ENCODE peak calls at places on chromosomes 2 and 18, in four cellular contexts. One of them, this sample, is unnamed.

GRCh38 chr2:27025281-27025800 is 7.4 kb upstream of the TMEM214 start:
- DNase-seq in H9: no peak
- DNase-seq in psoas muscle: peak
- DNase-seq in GM12865: no peak
- DNase-seq in this sample: no peak

GRCh38 chr2:105990624-105991023 is 203.5 kb downstream of the UXS1 start:
- DNase-seq in H9: no peak
- DNase-seq in psoas muscle: no peak
- DNase-seq in GM12865: peak
- DNase-seq in this sample: no peak

GRCh38 chr2:218152777-218153176 is 14.0 kb downstream of the CXCR1 start:
- DNase-seq in psoas muscle: no peak
- DNase-seq in H9: no peak
- DNase-seq in GM12865: no peak
- DNase-seq in this sample: no peak

GRCh38 chr2:231099918-231100317 is 24.9 kb downstream of the HTR2B start:
- DNase-seq in psoas muscle: no peak
- DNase-seq in GM12865: peak
- DNase-seq in H9: peak
- DNase-seq in this sample: peak

GRCh38 chr2:235698028-235698427 is 204.2 kb downstream of the AGAP1 start:
- DNase-seq in psoas muscle: no peak
- DNase-seq in H9: no peak
- DNase-seq in GM12865: no peak
- DNase-seq in this sample: no peak

GRCh38 chr2:176128172-176129012 is 1.1 kb upstream of the HOXD8 start:
- DNase-seq in GM12865: no peak
- DNase-seq in H9: peak
- DNase-seq in psoas muscle: no peak
- DNase-seq in this sample: no peak

GRCh38 chr2:139383532-139383931 is 603.3 kb upstream of the NXPH2 start:
- DNase-seq in GM12865: no peak
- DNase-seq in psoas muscle: no peak
- DNase-seq in H9: no peak
- DNase-seq in this sample: no peak

GRCh38 chr2:203532957-203533695 is 2.0 kb downstream of the RAPH1 start:
- DNase-seq in psoas muscle: no peak
- DNase-seq in H9: no peak
- DNase-seq in GM12865: no peak
- DNase-seq in this sample: peak

GRCh38 chr18:40570615-40571014 is 1384.4 kb upstream of the PIK3C3 start:
- DNase-seq in psoas muscle: no peak
- DNase-seq in GM12865: no peak
- DNase-seq in H9: no peak
- DNase-seq in this sample: no peak

GRCh38 chr2:43553341-43553855 is 42.4 kb downstream of the THADA start:
- DNase-seq in GM12865: no peak
- DNase-seq in H9: no peak
- DNase-seq in psoas muscle: no peak
- DNase-seq in this sample: no peak

GRCh38 chr2:8656160-8656641 is 25.7 kb upstream of the ID2 start:
- DNase-seq in H9: no peak
- DNase-seq in psoas muscle: no peak
- DNase-seq in GM12865: no peak
- DNase-seq in this sample: no peak

GRCh38 chr2:180655842-180656454 is 324.5 kb upstream of the UBE2E3 start:
- DNase-seq in GM12865: no peak
- DNase-seq in psoas muscle: no peak
- DNase-seq in H9: no peak
- DNase-seq in this sample: no peak

GRCh38 chr2:114550895-114551793 is 108.7 kb downstream of the DPP10 start:
- DNase-seq in psoas muscle: no peak
- DNase-seq in H9: peak
- DNase-seq in GM12865: peak
- DNase-seq in this sample: peak

GRCh38 chr2:54582987-54583386 is 126.9 kb downstream of the SPTBN1 start:
- DNase-seq in GM12865: no peak
- DNase-seq in psoas muscle: no peak
- DNase-seq in H9: no peak
- DNase-seq in this sample: no peak

GRCh38 chr2:96260404-96261260 is 5.2 kb downstream of the TMEM127 start:
- DNase-seq in psoas muscle: peak
- DNase-seq in H9: peak
- DNase-seq in GM12865: peak
- DNase-seq in this sample: peak

GRCh38 chr2:48039209-48039990 is 133.1 kb upstream of the FBXO11 start:
- DNase-seq in GM12865: no peak
- DNase-seq in H9: no peak
- DNase-seq in psoas muscle: no peak
- DNase-seq in this sample: no peak

GRCh38 chr18:5738561-5738960 is 156.8 kb downstream of the TMEM200C start:
- DNase-seq in GM12865: no peak
- DNase-seq in psoas muscle: no peak
- DNase-seq in H9: no peak
- DNase-seq in this sample: no peak

GRCh38 chr2:197514754-197515153 is 1.1 kb upstream of the MOB4 start:
- DNase-seq in H9: no peak
- DNase-seq in psoas muscle: no peak
- DNase-seq in GM12865: peak
- DNase-seq in this sample: no peak

GRCh38 chr2:1645761-1646476 is 98.4 kb downstream of the PXDN start:
- DNase-seq in psoas muscle: no peak
- DNase-seq in GM12865: no peak
- DNase-seq in H9: peak
- DNase-seq in this sample: no peak

GRCh38 chr2:44237221-44237620 is 38.1 kb upstream of the SLC3A1 start:
- DNase-seq in psoas muscle: no peak
- DNase-seq in GM12865: peak
- DNase-seq in H9: no peak
- DNase-seq in this sample: peak

GRCh38 chr18:44826418-44827259 is 146.0 kb downstream of the SETBP1 start:
- DNase-seq in H9: no peak
- DNase-seq in psoas muscle: peak
- DNase-seq in GM12865: no peak
- DNase-seq in this sample: no peak

GRCh38 chr2:73901143-73901542 is 8.3 kb downstream of the ACTG2 start:
- DNase-seq in psoas muscle: no peak
- DNase-seq in GM12865: no peak
- DNase-seq in H9: no peak
- DNase-seq in this sample: no peak

GRCh38 chr18:5582849-5583667 is 39.3 kb upstream of the EPB41L3 start:
- DNase-seq in psoas muscle: no peak
- DNase-seq in GM12865: no peak
- DNase-seq in H9: no peak
- DNase-seq in this sample: no peak

GRCh38 chr2:238136820-238137537 is 1.5 kb upstream of the KLHL30 start:
- DNase-seq in GM12865: no peak
- DNase-seq in H9: no peak
- DNase-seq in psoas muscle: peak
- DNase-seq in this sample: no peak

GRCh38 chr2:235951980-235952379 is 216.2 kb downstream of the GBX2 start:
- DNase-seq in GM12865: no peak
- DNase-seq in H9: no peak
- DNase-seq in psoas muscle: no peak
- DNase-seq in this sample: peak

GRCh38 chr2:223613017-223613950 is 11.1 kb upstream of the SCG2 start:
- DNase-seq in GM12865: no peak
- DNase-seq in psoas muscle: peak
- DNase-seq in H9: peak
- DNase-seq in this sample: no peak

DNA sequence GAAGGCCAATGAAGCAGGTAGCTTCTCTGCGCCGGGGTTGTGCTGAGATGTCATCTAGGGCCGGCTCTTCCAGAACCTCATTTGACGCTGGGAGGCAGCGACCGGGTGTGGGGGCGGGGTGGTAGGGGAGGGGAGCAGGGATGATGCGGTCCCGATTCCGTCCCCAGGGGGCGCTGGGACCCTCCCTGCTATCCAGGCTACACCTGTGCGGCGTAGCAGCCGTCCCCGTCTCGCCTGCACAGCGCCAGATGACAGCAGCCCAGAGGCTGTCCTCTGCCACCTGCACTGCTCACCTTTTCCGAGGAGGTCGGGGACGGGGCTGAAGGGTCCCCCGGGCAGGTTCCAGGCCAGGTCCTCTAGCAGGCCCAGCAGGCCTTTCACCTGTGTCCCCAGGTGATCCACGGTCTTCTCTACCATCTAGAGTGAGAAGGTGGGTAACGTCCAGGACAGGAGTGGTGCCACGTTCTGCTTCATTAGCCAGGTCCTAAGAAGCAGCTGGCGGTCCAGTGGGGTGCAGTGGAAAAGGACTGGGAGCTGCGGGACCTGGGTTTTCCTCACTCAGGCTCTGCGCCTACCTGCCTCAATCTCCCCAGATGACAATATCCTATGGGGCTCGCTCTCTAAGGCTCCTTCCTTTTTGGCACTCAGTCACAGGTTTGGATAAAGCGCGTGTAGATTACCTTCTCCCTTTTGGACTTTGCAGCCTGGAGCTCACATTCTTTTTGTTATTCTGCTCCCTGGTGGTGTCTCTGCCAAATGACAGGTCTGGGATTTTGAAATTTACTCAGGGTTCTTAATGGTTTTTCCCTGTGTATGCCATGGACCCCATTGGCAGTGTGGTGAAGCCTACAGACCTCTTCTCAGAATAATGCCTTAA is 56.0 kb upstream of the RAB6C start:
- DNase-seq in psoas muscle: no peak
- DNase-seq in H9: peak
- DNase-seq in GM12865: peak
- DNase-seq in this sample: peak
- TF ChIP-seq CTCF in psoas muscle: peak
- TF ChIP-seq CTCF in H9: peak
- TF ChIP-seq CTCF in GM12865: peak
- TF ChIP-seq CTCF in this sample: peak

DNA sequence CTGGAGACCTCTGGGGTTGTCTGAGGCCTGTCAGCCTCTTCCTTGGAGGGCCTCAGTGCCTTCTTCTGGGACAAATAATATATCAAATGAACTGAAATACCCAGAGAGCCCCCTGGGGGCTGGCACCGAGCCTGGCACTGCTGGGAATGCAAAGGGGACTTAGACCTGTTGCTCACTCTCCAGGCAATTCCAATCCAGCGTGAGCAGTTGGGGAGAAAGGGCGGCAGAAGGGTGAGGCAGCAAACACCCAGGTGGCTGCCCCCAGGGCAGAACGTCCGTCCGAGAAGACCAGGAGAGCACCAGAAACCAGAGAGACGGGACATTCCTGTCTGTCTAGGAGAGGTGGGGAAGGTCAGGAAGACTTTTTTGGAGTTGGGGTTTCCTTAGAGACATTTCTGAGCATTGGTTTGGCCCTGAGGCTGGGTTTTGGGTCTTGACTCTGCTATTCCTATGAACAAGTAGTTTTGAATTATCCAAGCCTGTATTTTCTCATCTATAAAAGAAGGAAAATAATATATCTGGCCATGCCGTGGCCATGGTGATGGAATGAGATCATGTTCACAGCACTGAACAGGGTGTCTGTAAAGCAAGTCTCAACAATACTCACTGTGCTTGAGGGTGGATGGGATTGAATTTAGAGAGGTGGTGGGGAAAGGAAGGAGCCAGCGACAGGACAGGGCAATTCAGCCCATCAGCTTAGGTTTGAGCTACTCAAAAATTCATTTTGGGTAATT is 44.3 kb upstream of the ZBTB7C start:
- DNase-seq in GM12865: no peak
- DNase-seq in H9: no peak
- DNase-seq in psoas muscle: no peak
- DNase-seq in this sample: no peak
- TF ChIP-seq CTCF in GM12865: no peak
- TF ChIP-seq CTCF in H9: no peak
- TF ChIP-seq CTCF in psoas muscle: no peak
- TF ChIP-seq CTCF in this sample: no peak

GRCh38 chr18:50374753-50375391 is at the start of gene SKA1:
- DNase-seq in GM12865: peak
- DNase-seq in psoas muscle: peak
- DNase-seq in H9: peak
- DNase-seq in this sample: peak
- TF ChIP-seq CTCF in GM12865: no peak
- TF ChIP-seq CTCF in psoas muscle: no peak
- TF ChIP-seq CTCF in H9: no peak
- TF ChIP-seq CTCF in this sample: no peak

GRCh38 chr18:12088731-12089375 is 4.8 kb upstream of the ANKRD62 start:
- DNase-seq in psoas muscle: peak
- DNase-seq in H9: no peak
- DNase-seq in GM12865: no peak
- DNase-seq in this sample: no peak

GRCh38 chr18:12091742-12092141 is 1.9 kb upstream of the ANKRD62 start:
- DNase-seq in psoas muscle: peak
- DNase-seq in GM12865: no peak
- DNase-seq in H9: no peak
- DNase-seq in this sample: no peak

GRCh38 chr18:12093520-12094257 is at the start of gene ANKRD62:
- DNase-seq in psoas muscle: no peak
- DNase-seq in H9: peak
- DNase-seq in GM12865: no peak
- DNase-seq in this sample: no peak

GRCh38 chr18:12088096-12088495 is 5.5 kb upstream of the ANKRD62 start:
- DNase-seq in GM12865: no peak
- DNase-seq in psoas muscle: no peak
- DNase-seq in H9: no peak
- DNase-seq in this sample: no peak

GRCh38 chr18:12092398-12093229 is 1.0 kb upstream of the ANKRD62 start:
- DNase-seq in psoas muscle: no peak
- DNase-seq in H9: peak
- DNase-seq in GM12865: peak
- DNase-seq in this sample: no peak
- TF ChIP-seq CTCF in psoas muscle: no peak
- TF ChIP-seq CTCF in H9: peak
- TF ChIP-seq CTCF in GM12865: peak
- TF ChIP-seq CTCF in this sample: no peak

GRCh38 chr2:71154798-71155197 is 24.4 kb downstream of the MPHOSPH10 start:
- DNase-seq in GM12865: peak
- DNase-seq in psoas muscle: no peak
- DNase-seq in H9: peak
- DNase-seq in this sample: peak
- TF ChIP-seq CTCF in GM12865: peak
- TF ChIP-seq CTCF in psoas muscle: no peak
- TF ChIP-seq CTCF in H9: peak
- TF ChIP-seq CTCF in this sample: peak

GRCh38 chr2:207142461-207142860 is 23.3 kb downstream of the KLF7 start:
- DNase-seq in H9: no peak
- DNase-seq in psoas muscle: no peak
- DNase-seq in GM12865: peak
- DNase-seq in this sample: peak
- TF ChIP-seq CTCF in H9: peak
- TF ChIP-seq CTCF in psoas muscle: peak
- TF ChIP-seq CTCF in GM12865: peak
- TF ChIP-seq CTCF in this sample: peak

GRCh38 chr2:177392373-177393246 is at the start of gene AGPS:
- DNase-seq in GM12865: peak
- DNase-seq in psoas muscle: peak
- DNase-seq in H9: peak
- DNase-seq in this sample: peak
- TF ChIP-seq CTCF in GM12865: peak
- TF ChIP-seq CTCF in psoas muscle: no peak
- TF ChIP-seq CTCF in H9: peak
- TF ChIP-seq CTCF in this sample: peak

This sample was measured in activated CD8-positive, alpha-beta T cell treated with anti-CD3 and anti-CD28 coated beads for 36 hours.